ENCODE peak calls at places on chromosomes 7 and 10, in six cellular contexts. I is tibial nerve, O is body of pancreas, T is heart right ventricle, M is tibial artery, E is ovary. C is an unnamed sample.

GRCh38 chr7:44531421-44532380 is 9.4 kb downstream of the NPC1L1 start:
- DNase-seq in E (no peak), M (no peak), O (no peak), T (no peak), I (no peak), C (no peak)

GRCh38 chr7:8214162-8214897 is 47.6 kb downstream of the ICA1 start:
- DNase-seq in O (no peak), I (no peak), T (no peak), E (no peak), M (no peak), C (no peak)

GRCh38 chr7:6221340-6222319 is 50.8 kb downstream of the CYTH3 start:
- DNase-seq in M (no peak), I (no peak), E (no peak), O (no peak), T (no peak), C (no peak)

GRCh38 chr10:91360434-91360833 is 49.7 kb upstream of the HECTD2 start:
- DNase-seq in M (no peak), T (no peak), E (no peak), O (no peak), I (no peak), C (no peak)

GRCh38 chr7:37541810-37542443 is 93.3 kb upstream of the ELMO1 start:
- DNase-seq in E (no peak), M (no peak), O (no peak), T (no peak), I (no peak), C (no peak)

GRCh38 chr10:43205681-43206390 is 61.0 kb downstream of the RASGEF1A start:
- DNase-seq in E (peak), T (no peak), O (peak), M (peak), I (no peak), C (no peak)

GRCh38 chr7:117875566-117875965 is 2.3 kb upstream of the CTTNBP2 start:
- DNase-seq in O (peak), M (no peak), E (no peak), I (peak), T (no peak), C (peak)

GRCh38 chr7:76292206-76292573 is 10.3 kb upstream of the HSPB1 start:
- DNase-seq in T (no peak), O (peak), E (peak), I (no peak), M (peak), C (no peak)

DNA sequence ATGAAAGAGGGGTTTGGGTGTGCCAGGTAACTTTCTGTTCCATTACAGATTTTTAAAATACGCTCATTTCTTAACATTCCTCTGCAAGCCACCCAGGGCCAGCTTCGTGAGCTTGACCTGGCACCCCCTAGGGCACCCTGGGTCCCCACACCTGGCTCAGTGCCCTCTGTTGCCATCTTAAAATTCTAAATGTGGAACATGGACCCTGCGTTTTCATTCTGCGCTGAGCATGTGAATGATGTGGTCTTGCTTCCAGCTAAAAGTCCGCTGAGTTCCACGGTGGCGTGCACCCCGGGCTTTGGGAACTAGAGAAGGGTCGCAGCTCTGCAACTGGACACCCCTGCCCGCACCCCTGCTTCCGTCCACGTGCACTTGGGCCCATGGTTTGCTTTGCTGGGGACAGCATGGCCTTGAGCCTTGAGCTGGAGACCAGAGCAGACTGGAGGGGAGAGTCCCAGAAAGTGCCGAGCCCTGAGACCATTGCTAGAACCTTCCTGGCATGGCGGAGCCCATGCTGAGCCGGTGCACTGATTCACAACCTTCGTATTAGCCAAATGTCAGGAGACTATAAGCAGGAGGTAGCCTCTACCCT is 91.1 kb downstream of the RGS10 start:
- DNase-seq in E (no peak), O (no peak), T (no peak), M (no peak), I (no peak), C (no peak)
- H3K27ac ChIP-seq in E (no peak), O (no peak), T (no peak), M (peak), I (no peak), C (no peak)

GRCh38 chr10:58348571-58349033 is 13.8 kb downstream of the UBE2D1 start:
- DNase-seq in O (no peak), M (no peak), T (no peak), I (no peak), E (no peak), C (no peak)
- TF ChIP-seq CTCF in O (no peak), M (no peak), T (no peak), I (no peak), E (no peak), C (no peak)

DNA sequence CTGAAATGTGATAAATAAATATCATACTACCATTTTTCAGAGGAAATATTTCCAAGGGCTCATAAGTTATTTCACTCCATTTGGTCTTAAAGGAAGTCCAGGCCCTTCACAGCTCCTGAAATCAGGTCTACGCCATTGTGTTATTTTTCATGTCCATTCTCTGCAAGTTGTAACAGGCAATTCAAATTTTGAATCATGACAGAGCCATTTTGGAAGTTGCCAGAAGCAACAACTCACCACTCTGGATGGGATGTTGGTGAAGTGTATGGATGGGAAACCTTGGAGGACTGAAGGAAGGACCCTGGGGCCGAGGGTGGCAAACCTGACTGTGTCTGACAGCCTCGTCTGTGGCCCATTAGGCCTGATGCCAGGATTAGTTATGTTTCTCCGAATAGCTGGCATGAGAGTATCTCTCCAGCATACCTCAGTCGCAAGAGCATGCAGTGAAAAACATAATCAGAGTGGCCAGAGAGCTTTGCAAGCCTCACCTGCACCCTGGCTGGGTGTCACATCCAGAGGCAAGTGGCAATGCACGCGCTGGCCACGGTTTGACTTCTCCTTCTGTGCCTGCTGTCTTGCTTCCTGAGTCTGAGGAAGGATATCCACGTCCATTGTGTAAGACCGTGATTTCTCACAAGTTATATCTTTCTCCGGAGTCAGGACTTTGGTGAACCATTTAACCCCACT is 87.1 kb downstream of the NRP1 start:
- DNase-seq in E (no peak), I (no peak), O (no peak), M (no peak), T (no peak), C (no peak)
- H3K27ac ChIP-seq in E (no peak), I (no peak), O (no peak), M (no peak), T (peak), C (no peak)

GRCh38 chr7:89771003-89771636 is 383.1 kb upstream of the STEAP1 start:
- DNase-seq in I (no peak), O (no peak), E (no peak), M (no peak), T (no peak), C (no peak)
- TF ChIP-seq CTCF in I (no peak), O (no peak), E (no peak), M (no peak), T (no peak), C (no peak)

DNA sequence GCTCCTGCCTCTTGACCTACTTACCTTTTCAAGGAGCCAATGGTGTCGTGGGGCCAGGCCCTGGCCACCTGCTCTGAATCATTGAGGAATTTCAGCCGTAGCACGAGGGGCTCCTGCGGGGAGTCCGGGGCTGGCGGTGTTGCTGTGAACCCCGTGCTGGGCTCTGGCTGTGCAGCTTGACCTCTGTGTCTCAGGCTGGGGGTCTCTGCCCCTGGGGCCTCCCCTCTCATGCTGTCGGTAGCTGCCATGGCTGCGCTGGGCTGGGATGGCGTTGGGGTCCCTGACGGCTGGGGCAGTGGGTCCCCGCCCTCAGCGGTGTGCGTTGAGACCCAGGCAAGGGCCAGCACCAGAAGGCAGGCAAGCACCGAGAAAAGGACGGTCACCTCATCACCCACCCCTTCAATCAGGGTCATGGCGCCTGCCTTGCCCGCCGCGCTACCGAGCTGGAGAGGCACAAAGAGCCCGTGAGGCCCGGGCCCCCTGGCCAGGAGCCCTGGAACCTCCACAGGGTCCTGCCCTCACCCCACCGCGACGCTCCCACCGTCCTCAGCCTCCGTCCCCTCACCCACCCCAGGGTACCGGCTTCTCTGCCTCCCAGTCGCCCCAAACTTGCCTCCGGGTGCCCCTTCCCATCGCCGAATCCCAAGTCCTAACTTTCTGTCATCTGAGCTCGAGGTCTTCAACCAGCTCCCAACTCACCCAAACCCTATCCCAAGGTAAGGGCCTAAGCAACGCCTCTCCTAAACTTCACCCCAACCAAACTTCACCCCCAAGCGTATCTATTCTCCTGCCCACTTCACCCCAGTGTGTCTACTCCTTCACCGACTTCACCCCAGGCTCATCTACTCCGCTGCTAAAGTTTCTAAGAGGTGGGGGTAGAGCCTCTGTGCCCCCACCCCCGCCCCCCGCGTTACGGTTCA is 882 bp downstream of the TMUB1 start:
- DNase-seq in I (no peak), E (peak), O (no peak), T (no peak), M (peak), C (no peak)
- H3K27ac ChIP-seq in I (peak), E (peak), O (peak), T (peak), M (peak), C (peak)